ENCODE peak calls at places on chromosomes 2 and 18, in seven cellular contexts. I is SK-N-SH, U is ovary, A is K562, W is A549, O is transverse colon, D is GM12878. P is an unnamed sample.

GRCh38 chr2:39947294-39948015 is 168.4 kb upstream of the THUMPD2 start:
- DNase-seq in I (peak; percentile 21), U (no peak), A (no peak), W (no peak), O (no peak), D (no peak), P (no peak)

GRCh38 chr18:69469444-69469919 is 68.8 kb downstream of the DOK6 start:
- DNase-seq in I (peak; percentile 29), U (no peak), A (peak; percentile 29), W (peak; percentile 21), O (no peak), D (no peak), P (no peak)

GRCh38 chr2:42598656-42599267 is 30.3 kb downstream of the MTA3 start:
- DNase-seq in I (peak; percentile 45), U (no peak), A (no peak), W (no peak), O (no peak), D (no peak), P (no peak)

GRCh38 chr2:233449071-233449901 is 95.0 kb downstream of the DGKD start:
- DNase-seq in I (peak; percentile 56), U (no peak), A (no peak), W (peak; percentile 68), O (peak; percentile 32), D (no peak), P (no peak)

GRCh38 chr18:48166971-48167370 is 236.5 kb upstream of the SMAD2 start:
- DNase-seq in I (no peak), U (peak; percentile 67), A (no peak), W (no peak), O (peak; percentile 67), D (no peak), P (peak; percentile 45)

GRCh38 chr2:210955591-210955990 is 399.2 kb downstream of the CPS1 start:
- DNase-seq in I (no peak), U (no peak), A (no peak), W (no peak), O (no peak), D (no peak), P (no peak)

GRCh38 chr2:29213871-29214341 is 98.7 kb downstream of the CLIP4 start:
- DNase-seq in I (no peak), U (no peak), A (no peak), W (no peak), O (no peak), D (no peak), P (no peak)

GRCh38 chr2:128284841-128285240 is 33.8 kb downstream of the HS6ST1 start:
- DNase-seq in I (no peak), U (peak; percentile 19), A (no peak), W (no peak), O (no peak), D (no peak), P (no peak)

GRCh38 chr2:70992945-70993688 is 1.6 kb downstream of the TEX261 start:
- DNase-seq in I (no peak), U (no peak), A (peak; percentile 3), W (no peak), O (no peak), D (no peak), P (no peak)

GRCh38 chr18:37328946-37329719 is 236.5 kb downstream of the CELF4 start:
- DNase-seq in I (no peak), U (no peak), A (peak; percentile 26), W (no peak), O (no peak), D (no peak), P (no peak)

GRCh38 chr18:44744206-44745180 is 63.8 kb downstream of the SETBP1 start:
- DNase-seq in I (peak; percentile 84), U (peak; percentile 41), A (peak; percentile 14), W (no peak), O (no peak), D (no peak), P (no peak)

GRCh38 chr2:62412347-62412742 is 93.7 kb downstream of the TMEM17 start:
- DNase-seq in I (no peak), U (no peak), A (peak; percentile 23), W (no peak), O (no peak), D (no peak), P (no peak)

GRCh38 chr18:48442761-48443160 is 33.6 kb upstream of the ZBTB7C start:
- DNase-seq in I (no peak), U (no peak), A (no peak), W (no peak), O (no peak), D (no peak), P (no peak)

GRCh38 chr2:96324716-96325037 is 440 bp upstream of the ITPRIPL1 start:
- DNase-seq in I (no peak), U (no peak), A (no peak), W (no peak), O (no peak), D (no peak), P (no peak)

GRCh38 chr2:241074065-241074818 is 27.8 kb downstream of the MTERF4 start:
- DNase-seq in I (no peak), U (no peak), A (no peak), W (no peak), O (no peak), D (no peak), P (no peak)

GRCh38 chr2:232668805-232669444 is 28.2 kb upstream of the GIGYF2 start:
- DNase-seq in I (no peak), U (peak; percentile 32), A (no peak), W (no peak), O (no peak), D (no peak), P (peak; percentile 28)

GRCh38 chr2:169137924-169138323 is 68.6 kb downstream of the DHRS9 start:
- DNase-seq in I (no peak), U (no peak), A (no peak), W (no peak), O (no peak), D (no peak), P (no peak)

GRCh38 chr2:102696463-102696862 is 65.4 kb upstream of the TMEM182 start:
- DNase-seq in I (no peak), U (no peak), A (no peak), W (no peak), O (no peak), D (no peak), P (no peak)

GRCh38 chr18:70183441-70183840 is 22.0 kb downstream of the RTTN start:
- DNase-seq in I (no peak), U (no peak), A (no peak), W (no peak), O (no peak), D (no peak), P (no peak)

GRCh38 chr2:189782221-189782671 is 1.9 kb downstream of the ORMDL1 start:
- DNase-seq in I (no peak), U (no peak), A (no peak), W (no peak), O (no peak), D (no peak), P (no peak)

GRCh38 chr2:71483246-71483645 is 29.9 kb downstream of the DYSF start:
- DNase-seq in I (no peak), U (no peak), A (no peak), W (no peak), O (no peak), D (no peak), P (no peak)

GRCh38 chr2:10493636-10494281 is 45.6 kb upstream of the ODC1 start:
- DNase-seq in I (no peak), U (no peak), A (no peak), W (peak; percentile 93), O (peak; percentile 79), D (peak; percentile 56), P (peak; percentile 84)

GRCh38 chr2:239251971-239252370 is 148.8 kb downstream of the HDAC4 start:
- DNase-seq in I (no peak), U (no peak), A (no peak), W (no peak), O (no peak), D (no peak), P (no peak)
- H3K27ac ChIP-seq in I (no peak overlapping the region), U (no peak overlapping the region), A (no peak overlapping the region), W (no peak overlapping the region), O (peak overlapping the region; percentile 39), D (no peak overlapping the region), P (peak overlapping the region; percentile 53)

GRCh38 chr2:178401994-178402437 is 49.0 kb downstream of the PRKRA start:
- DNase-seq in I (no peak), U (no peak), A (peak; percentile 25), W (no peak), O (no peak), D (no peak), P (no peak)
- TF ChIP-seq EP300 in I (no peak), U (no peak), A (peak; percentile 84), W (no peak), O (no peak), D (no peak), P (no peak)

GRCh38 chr18:59268722-59269562 is 4.3 kb downstream of the RAX start:
- DNase-seq in I (peak; percentile 93), U (no peak), A (peak; percentile 37), W (peak; percentile 57), O (no peak), D (no peak), P (no peak)
- H3K4me3 ChIP-seq in I (peak overlapping the region; percentile 38), U (no peak overlapping the region), A (no peak overlapping the region), W (peak overlapping the region; percentile 45), O (peak overlapping the region; percentile 32), D (no peak overlapping the region), P (peak overlapping the region; percentile 14)

GRCh38 chr2:239279508-239280295 is 121.1 kb downstream of the HDAC4 start:
- DNase-seq in I (no peak), U (peak; percentile 24), A (no peak), W (no peak), O (peak; percentile 7), D (no peak), P (peak; percentile 21)
- H3K27ac ChIP-seq in I (peak overlapping the region; percentile 100), U (no peak overlapping the region), A (peak overlapping the region; percentile 89), W (peak overlapping the region; percentile 99), O (peak overlapping the region; percentile 39), D (no peak overlapping the region), P (peak overlapping the region; percentile 62)

DNA sequence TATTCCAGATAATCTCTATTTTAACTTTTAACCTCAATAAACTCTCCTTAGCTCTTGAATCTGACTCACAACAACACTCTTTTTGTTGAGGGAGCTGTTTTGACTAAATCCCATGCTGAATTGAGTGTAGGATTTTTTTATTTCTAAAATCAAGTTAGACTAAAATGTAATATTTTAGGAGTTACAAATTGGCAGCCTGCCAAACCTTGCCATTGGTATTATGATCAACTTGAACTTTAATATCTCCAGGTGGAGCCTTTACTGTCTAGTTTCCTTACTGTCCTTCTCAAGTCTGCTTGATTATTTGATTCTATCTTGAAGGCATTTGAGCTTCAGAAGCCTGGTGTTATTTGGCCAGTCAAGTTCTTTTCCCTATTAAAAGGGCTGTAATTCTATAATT is 8.7 kb downstream of the PIKFYVE start:
- DNase-seq in I (no peak), U (no peak), A (no peak), W (no peak), O (no peak), D (no peak), P (no peak)
- TF ChIP-seq EP300 in I (no peak), U (no peak), A (no peak), W (no peak), O (no peak), D (no peak), P (no peak)

GRCh38 chr2:117170897-117171296 is 643.6 kb upstream of the DDX18 start:
- DNase-seq in I (no peak), U (no peak), A (no peak), W (no peak), O (no peak), D (no peak), P (no peak)
- H3K4me3 ChIP-seq in I (no peak overlapping the region), U (no peak overlapping the region), A (no peak overlapping the region), W (no peak overlapping the region), O (no peak overlapping the region), D (no peak overlapping the region), P (no peak overlapping the region)

P was measured in stomach.